ENCODE peak calls at places on chromosomes 1 and 21, in seven cellular contexts. A is Panc1; N is transverse colon; O is colonic mucosa; D is thyroid gland; W is fibroblast of lung; F is CD8-positive, alpha-beta T cell. Z is an unnamed sample.

GRCh38 chr1:109977225-109977624 is 7.3 kb upstream of the AHCYL1 start:
- DNase-seq in F (no peak), D (no peak), N (no peak), A (no peak), O (no peak), W (no peak), Z (no peak)

GRCh38 chr1:41385398-41386189 is 24.4 kb downstream of the FOXO6 start:
- DNase-seq in N (no peak), W (no peak), D (no peak), O (no peak), F (no peak), A (no peak), Z (no peak)

GRCh38 chr1:41175546-41175945 is 66.6 kb downstream of the SCMH1 start:
- DNase-seq in W (no peak), A (no peak), F (no peak), O (no peak), N (no peak), D (no peak), Z (no peak)

GRCh38 chr1:93033029-93033428 is 46.1 kb upstream of the MTF2 start:
- DNase-seq in O (no peak), A (no peak), N (no peak), D (no peak), F (no peak), W (no peak), Z (no peak)

GRCh38 chr1:92882817-92883216 is 51.0 kb downstream of the RPL5 start:
- DNase-seq in N (peak), A (no peak), O (no peak), W (no peak), D (no peak), F (no peak), Z (no peak)

GRCh38 chr1:115529216-115529897 is 112.4 kb upstream of the VANGL1 start:
- DNase-seq in W (no peak), F (no peak), O (no peak), A (no peak), D (no peak), N (no peak), Z (no peak)

GRCh38 chr21:46540087-46540710 is 64.7 kb downstream of the S100B start:
- DNase-seq in O (no peak), D (peak), N (no peak), W (no peak), A (no peak), F (no peak), Z (no peak)

GRCh38 chr1:197178998-197179397 is 32.5 kb upstream of the ASPM start:
- DNase-seq in A (no peak), F (no peak), N (no peak), D (no peak), W (peak), O (no peak), Z (no peak)

GRCh38 chr1:103489881-103490280 is 35.6 kb upstream of the RNPC3 start:
- DNase-seq in W (peak), F (no peak), A (no peak), N (no peak), O (no peak), D (no peak), Z (no peak)

GRCh38 chr1:230200276-230200675 is 133.2 kb downstream of the GALNT2 start:
- DNase-seq in N (no peak), O (no peak), A (no peak), F (no peak), D (no peak), W (no peak), Z (no peak)

GRCh38 chr1:44422161-44422560 is 17.1 kb downstream of the RNF220 start:
- DNase-seq in A (no peak), F (no peak), D (no peak), N (no peak), O (no peak), W (no peak), Z (no peak)

GRCh38 chr1:6347641-6348487 is 45.7 kb downstream of the ACOT7 start:
- DNase-seq in N (peak), F (peak), W (peak), O (peak), A (peak), D (peak), Z (peak)

GRCh38 chr1:16631248-16632043 is 18.1 kb upstream of the NBPF1 start:
- DNase-seq in A (no peak), D (no peak), F (no peak), N (peak), W (no peak), O (peak), Z (no peak)

GRCh38 chr21:35023396-35024070 is 25.6 kb downstream of the RUNX1 start:
- DNase-seq in N (no peak), D (no peak), A (no peak), O (peak), W (no peak), F (no peak), Z (no peak)

GRCh38 chr1:9322845-9323244 is 30.2 kb downstream of the SPSB1 start:
- DNase-seq in W (no peak), D (no peak), O (no peak), A (no peak), N (no peak), F (no peak), Z (no peak)

GRCh38 chr1:160837558-160838205 is 25.0 kb downstream of the CD244 start:
- DNase-seq in O (no peak), F (peak), A (no peak), D (peak), W (no peak), N (peak), Z (no peak)

GRCh38 chr1:24850353-24850905 is 79.6 kb downstream of the RUNX3 start:
- DNase-seq in O (no peak), A (no peak), W (peak), D (no peak), N (no peak), F (no peak), Z (no peak)

GRCh38 chr1:109433322-109433721 is 7.1 kb upstream of the PSMA5 start:
- DNase-seq in A (no peak), W (no peak), D (no peak), O (no peak), F (no peak), N (no peak), Z (no peak)

GRCh38 chr1:67173988-67174387 is 7.7 kb downstream of the IL23R start:
- DNase-seq in A (no peak), W (no peak), D (no peak), N (no peak), O (no peak), F (no peak), Z (no peak)

GRCh38 chr1:31617917-31618746 is 643 bp downstream of the HCRTR1 start:
- DNase-seq in N (peak), D (peak), O (peak), W (peak), F (peak), A (no peak), Z (peak)

GRCh38 chr1:226618380-226618779 is 69.8 kb downstream of the STUM start:
- DNase-seq in W (no peak), A (no peak), N (no peak), O (no peak), D (no peak), F (no peak), Z (no peak)

GRCh38 chr1:74053407-74053806 is 144.6 kb downstream of the LRRIQ3 start:
- DNase-seq in N (no peak), W (no peak), F (no peak), D (no peak), A (no peak), O (no peak), Z (no peak)

DNA sequence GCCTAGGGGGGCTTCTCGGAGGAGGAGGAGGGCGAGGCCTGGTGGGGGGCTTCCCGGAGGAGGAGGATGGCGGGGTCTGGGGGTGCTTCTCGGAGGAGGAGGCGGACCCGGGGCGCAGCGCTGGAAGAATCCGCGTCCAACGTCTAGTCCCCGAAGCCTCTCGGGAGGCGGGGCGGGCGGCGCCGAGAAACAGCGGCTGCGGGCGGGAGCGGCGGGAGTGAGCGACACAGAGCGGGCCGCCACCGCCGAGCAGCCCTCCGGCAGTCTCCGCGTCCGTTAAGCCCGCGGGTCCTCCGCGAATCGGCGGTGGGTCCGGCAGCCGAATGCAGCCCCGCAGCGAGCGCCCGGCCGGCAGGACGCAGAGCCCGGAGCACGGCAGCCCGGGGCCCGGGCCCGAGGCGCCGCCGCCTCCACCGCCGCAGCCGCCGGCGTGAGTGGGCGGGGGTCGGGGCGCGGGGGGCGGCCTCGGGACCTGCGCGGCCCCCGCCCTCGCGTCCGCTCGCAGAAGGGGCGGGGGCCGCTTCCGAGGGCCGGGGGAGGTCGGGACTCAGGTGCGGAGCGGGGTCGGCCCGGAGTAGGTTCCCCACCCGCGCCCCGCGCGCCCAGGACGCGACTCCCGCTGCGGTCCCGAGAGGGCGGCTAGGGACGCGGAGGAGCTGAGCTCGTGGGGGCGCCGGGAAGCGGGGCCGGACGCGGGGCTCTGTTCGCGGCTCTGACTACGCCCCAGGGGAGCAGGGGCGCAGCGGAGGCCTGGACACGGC is at the start of gene KLHL17:
- DNase-seq in N (peak), O (peak), D (peak), A (no peak), F (peak), W (peak), Z (peak)
- H3K27ac ChIP-seq in N (peak), O (no peak), D (no peak), A (peak), F (no peak), W (peak), Z (peak)

GRCh38 chr1:180502361-180503273 is at the start of gene ACBD6:
- DNase-seq in A (peak), N (peak), O (peak), W (peak), F (peak), D (peak), Z (peak)
- TF ChIP-seq CTCF in A (no peak), N (no peak), O (no peak), W (peak), F (no peak), D (no peak), Z (no peak)

GRCh38 chr1:167635941-167636340 is 5.9 kb downstream of the RCSD1 start:
- DNase-seq in D (no peak), A (no peak), O (no peak), F (no peak), W (no peak), N (no peak), Z (no peak)
- H3K27ac ChIP-seq in D (no peak), A (no peak), O (no peak), F (no peak), W (no peak), N (no peak), Z (no peak)

DNA sequence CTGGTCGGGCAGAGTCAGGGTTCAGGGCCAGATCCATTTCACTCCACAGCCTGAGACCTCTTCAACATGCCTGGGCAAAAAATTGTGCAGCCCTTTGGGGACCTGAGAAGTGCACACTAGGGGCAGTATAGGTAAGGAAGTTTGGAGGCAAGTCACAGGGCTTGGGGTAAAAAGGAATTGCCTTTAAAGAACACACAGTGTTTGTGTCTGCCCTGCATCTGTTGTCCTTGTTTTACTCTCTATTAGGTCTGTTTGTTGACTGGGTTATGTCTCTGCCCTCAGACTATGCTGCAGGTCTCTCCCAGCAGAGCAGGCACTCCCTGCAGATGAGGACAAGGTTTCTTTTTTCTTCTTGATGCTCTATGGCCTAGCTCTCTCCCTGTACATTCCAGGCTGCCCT is 22.0 kb downstream of the LDLRAD2 start:
- DNase-seq in F (no peak), N (no peak), O (no peak), D (no peak), A (no peak), W (no peak), Z (no peak)
- TF ChIP-seq CTCF in F (no peak), N (no peak), O (no peak), D (no peak), A (no peak), W (no peak), Z (no peak)

GRCh38 chr21:20998886-20999285 is 677 bp downstream of the NCAM2 start:
- DNase-seq in D (no peak), O (no peak), N (no peak), F (no peak), A (no peak), W (no peak), Z (no peak)
- H3K27ac ChIP-seq in D (no peak), O (no peak), N (no peak), F (no peak), A (no peak), W (no peak), Z (no peak)

GRCh38 chr1:244652699-244653438 is at the start of gene DESI2:
- DNase-seq in F (peak), D (peak), O (peak), A (peak), N (peak), W (peak), Z (peak)
- TF ChIP-seq CTCF in F (peak), D (peak), O (peak), A (peak), N (peak), W (peak), Z (peak)

GRCh38 chr21:43727571-43728466 is 8.9 kb downstream of the PDXK start:
- DNase-seq in A (no peak), O (no peak), N (no peak), D (peak), F (no peak), W (peak), Z (no peak)
- H3K27ac ChIP-seq in A (peak), O (peak), N (peak), D (peak), F (no peak), W (peak), Z (peak)

DNA sequence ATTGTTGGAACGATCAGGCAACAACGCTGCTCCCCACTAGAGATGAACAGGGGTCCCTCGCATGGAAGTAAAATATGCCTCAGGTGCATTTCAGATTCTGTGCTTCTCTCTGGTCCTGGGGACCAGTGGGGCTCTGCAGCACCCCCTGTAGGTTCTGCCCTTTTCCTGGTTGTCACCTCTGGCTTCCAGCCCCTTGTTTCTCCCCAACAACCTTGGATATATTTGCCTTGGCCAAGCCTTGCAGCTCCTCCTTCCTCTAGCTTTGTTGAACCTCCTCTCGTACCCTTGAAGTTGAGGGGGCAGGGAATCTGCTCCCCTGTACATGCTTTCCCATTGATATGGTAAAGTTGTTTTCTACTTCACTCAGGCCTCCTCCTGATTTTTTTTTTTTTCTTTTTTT is 5.4 kb upstream of the RGSL1 start:
- DNase-seq in O (no peak), A (no peak), N (no peak), D (no peak), W (no peak), F (no peak), Z (no peak)
- TF ChIP-seq CTCF in O (no peak), A (no peak), N (no peak), D (no peak), W (no peak), F (no peak), Z (no peak)

GRCh38 chr1:178271471-178271870 is 177.6 kb downstream of the RASAL2 start:
- DNase-seq in O (no peak), W (no peak), F (no peak), N (no peak), A (no peak), D (no peak), Z (no peak)

GRCh38 chr1:178262101-178262500 is 168.2 kb downstream of the RASAL2 start:
- DNase-seq in O (no peak), D (no peak), F (no peak), N (no peak), A (no peak), W (peak), Z (peak)

GRCh38 chr1:178267646-178268094 is 173.8 kb downstream of the RASAL2 start:
- DNase-seq in F (no peak), A (no peak), D (peak), W (no peak), N (no peak), O (no peak), Z (peak)

GRCh38 chr1:178263341-178263740 is 169.4 kb downstream of the RASAL2 start:
- DNase-seq in O (no peak), D (no peak), A (no peak), F (no peak), N (no peak), W (no peak), Z (no peak)

DNA sequence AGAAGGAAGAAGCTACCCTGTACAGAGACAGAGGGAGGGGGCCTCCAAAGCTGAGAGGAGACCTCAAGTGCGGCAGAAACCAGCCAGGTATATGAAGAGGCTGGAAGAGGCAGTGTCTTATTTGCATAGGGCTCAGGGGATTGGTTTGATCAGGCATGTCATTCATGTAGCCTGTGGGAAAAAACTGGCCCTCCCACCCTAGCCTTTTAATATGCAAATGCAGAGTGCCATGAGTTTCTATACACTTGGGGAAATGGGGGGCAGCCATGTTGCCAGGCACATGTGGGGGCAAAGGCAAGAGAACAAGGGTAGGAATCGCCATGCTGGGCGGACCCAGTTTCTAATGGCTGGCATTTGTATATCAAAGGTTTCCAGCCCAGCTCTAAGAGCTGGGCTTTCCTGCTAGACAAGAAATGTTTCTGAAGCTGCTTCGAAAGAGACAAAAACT is 172.7 kb downstream of the RASAL2 start:
- DNase-seq in O (no peak), W (no peak), A (no peak), N (no peak), F (no peak), D (no peak), Z (no peak)
- H3K27ac ChIP-seq in O (no peak), W (no peak), A (peak), N (no peak), F (no peak), D (no peak), Z (no peak)

Z was measured in RWPE1.